ENCODE peak calls at places on chromosomes 4 and X, in ten cellular contexts. C is CD4-positive, CD25-positive, alpha-beta regulatory T cell; M is GM23338; W is hepatocyte; X is GM23248; L is IMR-90; V is astrocyte; T is effector memory CD4-positive, alpha-beta T cell; Z is left ventricle myocardium inferior; G is CD8-positive, alpha-beta memory T cell. D is an unnamed sample.

GRCh38 chr4:23680616-23681518 is 209.0 kb downstream of the PPARGC1A start:
- DNase-seq in T (no peak), V (peak; percentile 49), Z (no peak), W (no peak), C (no peak), G (no peak), X (peak; percentile 13), L (peak; percentile 8), M (no peak), D (no peak)

GRCh38 chr4:25865586-25865985 is 2.8 kb upstream of the SEL1L3 start:
- DNase-seq in X (peak; percentile 30), G (no peak), W (peak; percentile 75), L (no peak), M (peak; percentile 68), T (no peak), C (no peak), Z (no peak), V (peak; percentile 32), D (no peak)

GRCh38 chr4:52511825-52512224 is 147.3 kb downstream of the USP46 start:
- DNase-seq in X (no peak), L (no peak), C (no peak), T (no peak), V (no peak), M (no peak), G (no peak), W (no peak), Z (no peak), D (no peak)

GRCh38 chr4:123878976-123879375 is 482.4 kb downstream of the SPRY1 start:
- DNase-seq in M (no peak), X (no peak), V (no peak), G (no peak), T (no peak), Z (no peak), L (no peak), C (no peak), W (no peak), D (no peak)

GRCh38 chr4:55186700-55187099 is 61.3 kb upstream of the KDR start:
- DNase-seq in G (no peak), Z (no peak), X (no peak), C (no peak), W (no peak), T (no peak), L (no peak), V (no peak), M (peak; percentile 70), D (no peak)

GRCh38 chrX:130179579-130180215 is 7.9 kb downstream of the RAB33A start:
- DNase-seq in Z (no peak), V (no peak), T (no peak), C (peak; percentile 41), G (no peak), W (no peak), X (peak; percentile 25), L (peak; percentile 38), M (no peak), D (no peak)

GRCh38 chrX:133542476-133542875 is 127.2 kb upstream of the GPC4 start:
- DNase-seq in G (no peak), C (no peak), L (no peak), V (no peak), M (no peak), Z (no peak), W (no peak), T (no peak), X (peak; percentile 46), D (no peak)

GRCh38 chr4:75306496-75306895 is 207.7 kb downstream of the RCHY1 start:
- DNase-seq in L (no peak), W (no peak), X (no peak), C (no peak), G (no peak), M (no peak), V (no peak), Z (no peak), T (no peak), D (no peak)

GRCh38 chr4:109432676-109433075 is 939 bp upstream of the SEC24B start:
- DNase-seq in V (peak; percentile 73), X (peak; percentile 87), T (no peak), W (peak; percentile 57), C (no peak), G (no peak), M (no peak), Z (no peak), L (peak; percentile 77), D (no peak)

GRCh38 chrX:72569786-72570185 is 2.9 kb downstream of the HDAC8 start:
- DNase-seq in T (no peak), W (no peak), Z (no peak), X (peak; percentile 82), M (no peak), G (no peak), C (no peak), L (peak; percentile 86), V (peak; percentile 91), D (no peak)

GRCh38 chrX:115561605-115562491 is 874 bp downstream of the PLS3 start:
- DNase-seq in T (no peak), Z (peak; percentile 44), W (peak; percentile 80), G (no peak), M (peak; percentile 41), V (no peak), L (peak; percentile 35), C (no peak), X (peak; percentile 67), D (no peak)

GRCh38 chr4:47184071-47184470 is 152.7 kb downstream of the GABRB1 start:
- DNase-seq in W (no peak), L (no peak), T (no peak), G (no peak), M (no peak), V (no peak), C (no peak), X (no peak), Z (no peak), D (no peak)

GRCh38 chrX:14029039-14029424 is 660 bp downstream of the GEMIN8 start:
- DNase-seq in G (no peak), Z (no peak), T (no peak), C (no peak), V (no peak), M (no peak), X (no peak), L (no peak), W (no peak), D (no peak)
- H3K27ac ChIP-seq in G (peak overlapping the region; percentile 88), Z (peak overlapping the region; percentile 91), T (peak overlapping the region; percentile 89), C (peak overlapping the region; percentile 87), V (peak overlapping the region; percentile 90), M (peak overlapping the region; percentile 76), X (peak overlapping the region; percentile 96), L (peak overlapping the region; percentile 80), W (peak overlapping the region; percentile 86), D (peak overlapping the region; percentile 95)

GRCh38 chr4:49032440-49033161 is 46.5 kb downstream of the CWH43 start:
- DNase-seq in C (no peak), Z (no peak), T (no peak), X (peak; percentile 36), M (peak; percentile 37), W (no peak), V (no peak), L (peak; percentile 6), G (no peak), D (no peak)
- H3K27me3 ChIP-seq in C (no peaks in the 10 kb centered on the region), Z (peaks cover 39% of the 10 kb centered on the region), T (peaks cover 3% of the 10 kb centered on the region), X (no peaks in the 10 kb centered on the region), M (no peaks in the 10 kb centered on the region), W (no peaks in the 10 kb centered on the region), V (no peaks in the 10 kb centered on the region), L (no peaks in the 10 kb centered on the region), G (no peaks in the 10 kb centered on the region), D (no peaks in the 10 kb centered on the region)

GRCh38 chr4:168852933-168853713 is 156.9 kb downstream of the CBR4 start:
- DNase-seq in M (no peak), T (no peak), V (no peak), C (no peak), X (no peak), Z (no peak), L (no peak), G (no peak), W (no peak), D (no peak)

GRCh38 chr4:168854216-168854921 is 155.7 kb downstream of the CBR4 start:
- DNase-seq in G (no peak), M (no peak), Z (peak; percentile 32), C (no peak), X (peak; percentile 42), L (no peak), W (no peak), T (no peak), V (no peak), D (no peak)

GRCh38 chr4:168850016-168850415 is 160.0 kb downstream of the CBR4 start:
- DNase-seq in C (no peak), M (no peak), V (no peak), L (no peak), T (no peak), W (no peak), Z (no peak), G (no peak), X (no peak), D (no peak)

GRCh38 chr4:168853770-168854169 is 156.3 kb downstream of the CBR4 start:
- DNase-seq in W (no peak), C (no peak), L (no peak), X (no peak), M (no peak), V (no peak), T (no peak), G (no peak), Z (no peak), D (no peak)

DNA sequence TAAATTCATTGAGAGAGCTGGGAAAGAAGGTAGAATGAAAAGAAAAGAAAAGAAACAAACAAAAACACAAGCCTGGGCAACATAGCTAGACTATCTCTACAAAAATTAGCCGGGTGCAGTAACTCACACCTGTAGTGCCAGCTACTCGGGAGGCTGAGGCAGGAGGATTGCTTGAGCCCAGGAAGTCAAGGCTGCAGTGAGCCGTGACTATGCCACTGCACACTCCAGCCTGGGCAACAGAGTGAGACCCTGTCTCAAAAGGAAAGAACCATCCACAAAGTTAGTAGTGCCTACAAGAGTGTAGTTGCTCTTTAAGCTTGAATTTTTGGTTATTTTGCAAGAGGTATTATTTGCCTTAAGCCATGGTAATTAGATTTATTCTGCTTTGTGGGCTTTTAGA is 157.7 kb downstream of the CBR4 start:
- DNase-seq in T (no peak), Z (no peak), X (no peak), V (no peak), G (no peak), L (no peak), W (no peak), C (no peak), M (no peak), D (no peak)
- H3K27ac ChIP-seq in T (no peak overlapping the region), Z (peak overlapping the region; percentile 86), X (no peak overlapping the region), V (no peak overlapping the region), G (no peak overlapping the region), L (no peak overlapping the region), W (no peak overlapping the region), C (no peak overlapping the region), M (no peak overlapping the region), D (no peak overlapping the region)

DNA sequence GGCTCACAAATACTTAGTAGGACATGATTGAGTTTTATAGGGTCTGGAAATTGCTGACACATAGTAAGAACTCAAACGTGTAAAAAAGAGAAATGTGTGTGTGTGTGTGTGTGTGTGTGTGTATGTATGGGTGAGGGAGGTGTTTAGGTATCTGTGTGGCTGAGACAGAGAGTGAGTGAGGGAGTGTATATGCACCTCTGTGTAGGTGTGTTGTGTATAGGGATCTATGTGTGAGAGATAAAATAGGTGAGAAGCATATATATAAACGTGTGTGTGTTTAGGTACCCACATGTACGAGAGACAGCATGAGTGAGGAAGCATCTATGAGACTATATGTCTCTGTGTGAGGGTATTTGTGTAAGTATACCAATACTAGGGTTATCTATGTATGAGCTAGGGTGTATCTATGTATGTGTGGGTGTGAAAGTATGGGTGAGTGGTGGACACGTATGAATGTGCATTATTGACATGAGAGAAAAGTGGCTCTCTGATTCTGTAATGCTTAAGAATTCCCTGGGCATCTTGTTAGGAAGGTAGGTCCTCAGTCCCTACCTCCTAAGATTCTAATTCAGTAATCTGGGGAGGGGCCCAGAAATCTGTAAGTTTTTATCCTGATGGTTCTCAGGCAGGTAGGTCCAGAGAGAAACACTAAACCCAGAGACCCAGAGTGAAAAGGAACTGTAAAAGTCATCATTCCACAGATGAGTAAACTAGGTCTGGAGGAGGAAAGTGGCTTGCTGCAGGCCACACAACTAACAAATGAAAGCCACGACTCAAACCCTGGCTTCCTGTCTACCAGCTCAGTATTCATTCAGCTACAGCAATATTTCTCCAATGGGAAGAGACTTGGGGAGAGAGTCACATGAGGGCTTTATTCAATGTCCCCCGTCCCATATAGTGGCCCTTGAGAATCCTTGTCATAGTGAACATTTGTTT is 237.0 kb downstream of the IDS start:
- DNase-seq in W (no peak), V (no peak), C (no peak), X (no peak), G (no peak), M (no peak), L (no peak), Z (no peak), T (no peak), D (no peak)
- H3K27me3 ChIP-seq in W (no peaks in the 10 kb centered on the region), V (no peaks in the 10 kb centered on the region), C (no peaks in the 10 kb centered on the region), X (no peaks in the 10 kb centered on the region), G (no peaks in the 10 kb centered on the region), M (no peaks in the 10 kb centered on the region), L (no peaks in the 10 kb centered on the region), Z (no peaks in the 10 kb centered on the region), T (no peaks in the 10 kb centered on the region), D (no peaks in the 10 kb centered on the region)

D was measured in CD8-positive, alpha-beta T cell.